ENCODE peak calls at places on chromosome 21, in four cellular contexts. One of them, this sample, is unnamed.
A peak's percentile ranks its signal among the peaks of the same experiment; 100 is the strongest.

GRCh38 chr21:39658066-39658465 is 45.3 kb downstream of the B3GALT5 start:
- DNase-seq in GM12878: no peak
- DNase-seq in K562: no peak
- DNase-seq in WTC11: no peak
- DNase-seq in this sample: no peak

GRCh38 chr21:35005825-35006224 is 43.3 kb downstream of the RUNX1 start:
- DNase-seq in K562: no peak
- DNase-seq in GM12878: no peak
- DNase-seq in WTC11: no peak
- DNase-seq in this sample: no peak

GRCh38 chr21:35139382-35139715 is 90.2 kb upstream of the RUNX1 start:
- DNase-seq in K562: no peak
- DNase-seq in WTC11: no peak
- DNase-seq in GM12878: no peak
- DNase-seq in this sample: no peak

GRCh38 chr21:34345892-34346291 is 17.9 kb upstream of the KCNE2 start:
- DNase-seq in K562: no peak
- DNase-seq in WTC11: no peak
- DNase-seq in GM12878: no peak
- DNase-seq in this sample: no peak

GRCh38 chr21:15121655-15122120 is 56.9 kb upstream of the NRIP1 start:
- DNase-seq in K562: no peak
- DNase-seq in WTC11: no peak
- DNase-seq in GM12878: no peak
- DNase-seq in this sample: peak; percentile 79

GRCh38 chr21:31900121-31900895 is 27.5 kb downstream of the HUNK start:
- DNase-seq in GM12878: no peak
- DNase-seq in K562: no peak
- DNase-seq in WTC11: no peak
- DNase-seq in this sample: peak; percentile 99

GRCh38 chr21:25710550-25710949 is 24.2 kb downstream of the ATP5PF start:
- DNase-seq in GM12878: no peak
- DNase-seq in K562: no peak
- DNase-seq in WTC11: no peak
- DNase-seq in this sample: no peak

GRCh38 chr21:23455676-23456075 is 2151.6 kb downstream of the MRPL39 start:
- DNase-seq in K562: no peak
- DNase-seq in WTC11: no peak
- DNase-seq in GM12878: no peak
- DNase-seq in this sample: no peak

GRCh38 chr21:36704281-36704957 is 5.5 kb downstream of the SIM2 start:
- DNase-seq in GM12878: no peak
- DNase-seq in K562: no peak
- DNase-seq in WTC11: no peak
- DNase-seq in this sample: no peak

GRCh38 chr21:14838400-14838799 is 226.4 kb downstream of the NRIP1 start:
- DNase-seq in GM12878: no peak
- DNase-seq in WTC11: no peak
- DNase-seq in K562: no peak
- DNase-seq in this sample: no peak

GRCh38 chr21:17270234-17270633 is 242.6 kb upstream of the CXADR start:
- DNase-seq in WTC11: no peak
- DNase-seq in GM12878: no peak
- DNase-seq in K562: peak; percentile 6
- DNase-seq in this sample: peak; percentile 34

GRCh38 chr21:25550805-25551204 is 56.5 kb downstream of the MRPL39 start:
- DNase-seq in GM12878: no peak
- DNase-seq in K562: no peak
- DNase-seq in WTC11: no peak
- DNase-seq in this sample: no peak

GRCh38 chr21:16589046-16589445 is 859.3 kb downstream of the USP25 start:
- DNase-seq in K562: no peak
- DNase-seq in GM12878: no peak
- DNase-seq in WTC11: no peak
- DNase-seq in this sample: no peak

GRCh38 chr21:36028127-36029069 is 31.9 kb downstream of the SETD4 start:
- DNase-seq in GM12878: peak; percentile 23
- DNase-seq in WTC11: peak; percentile 83
- DNase-seq in K562: peak; percentile 83
- DNase-seq in this sample: peak; percentile 47

GRCh38 chr21:20999567-21000169 is 1.5 kb downstream of the NCAM2 start:
- DNase-seq in GM12878: no peak
- DNase-seq in K562: peak; percentile 62
- DNase-seq in WTC11: peak; percentile 48
- DNase-seq in this sample: peak; percentile 9

GRCh38 chr21:25329227-25329626 is 278.1 kb downstream of the MRPL39 start:
- DNase-seq in K562: no peak
- DNase-seq in WTC11: no peak
- DNase-seq in GM12878: no peak
- DNase-seq in this sample: no peak

GRCh38 chr21:35579520-35580293 is 480.6 kb downstream of the SETD4 start:
- DNase-seq in K562: no peak
- DNase-seq in WTC11: no peak
- DNase-seq in GM12878: no peak
- DNase-seq in this sample: no peak

GRCh38 chr21:37060296-37060695 is 12.6 kb downstream of the PIGP start:
- DNase-seq in K562: no peak
- DNase-seq in WTC11: no peak
- DNase-seq in GM12878: no peak
- DNase-seq in this sample: peak; percentile 89

GRCh38 chr21:40846566-40847411 is at the start of gene DSCAM:
- DNase-seq in K562: no peak
- DNase-seq in GM12878: no peak
- DNase-seq in WTC11: peak; percentile 60
- DNase-seq in this sample: no peak

GRCh38 chr21:36059823-36060158 is 535 bp downstream of the SETD4 start:
- DNase-seq in K562: peak; percentile 54
- DNase-seq in WTC11: peak; percentile 53
- DNase-seq in GM12878: no peak
- DNase-seq in this sample: no peak

GRCh38 chr21:21688877-21689276 is 690.7 kb downstream of the NCAM2 start:
- DNase-seq in GM12878: no peak
- DNase-seq in WTC11: peak; percentile 61
- DNase-seq in K562: peak; percentile 5
- DNase-seq in this sample: no peak

GRCh38 chr21:22743085-22743484 is 1744.9 kb downstream of the NCAM2 start:
- DNase-seq in K562: no peak
- DNase-seq in GM12878: no peak
- DNase-seq in WTC11: no peak
- DNase-seq in this sample: no peak

GRCh38 chr21:16323586-16323985 is 593.8 kb downstream of the USP25 start:
- DNase-seq in GM12878: no peak
- DNase-seq in K562: no peak
- DNase-seq in WTC11: no peak
- DNase-seq in this sample: no peak

GRCh38 chr21:17101696-17102095 is 411.1 kb upstream of the CXADR start:
- DNase-seq in K562: no peak
- DNase-seq in WTC11: no peak
- DNase-seq in GM12878: no peak
- DNase-seq in this sample: no peak

GRCh38 chr21:36917487-36918158 is 48.8 kb downstream of the HLCS start:
- DNase-seq in GM12878: no peak
- DNase-seq in WTC11: peak; percentile 43
- DNase-seq in K562: peak; percentile 25
- DNase-seq in this sample: peak; percentile 55

GRCh38 chr21:15754640-15755039 is 24.9 kb downstream of the USP25 start:
- DNase-seq in WTC11: no peak
- DNase-seq in K562: no peak
- DNase-seq in GM12878: no peak
- DNase-seq in this sample: peak; percentile 73

DNA sequence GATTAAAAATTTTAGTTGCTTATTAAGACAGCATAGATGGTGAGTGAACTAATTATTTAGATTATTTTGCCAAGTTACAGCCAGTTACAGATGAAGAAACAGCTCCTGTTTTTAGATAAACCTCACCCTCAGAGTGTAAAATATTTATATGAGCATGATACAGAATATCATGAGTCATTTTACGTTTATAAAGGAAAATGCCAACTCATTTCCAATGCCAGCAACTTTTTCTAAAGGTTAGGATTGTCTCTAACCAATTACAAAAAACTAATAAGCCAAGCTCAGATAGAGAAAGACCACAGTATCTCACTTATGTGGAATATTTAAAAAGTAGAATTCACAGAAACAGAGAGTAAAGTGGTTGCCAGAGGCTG is 590.1 kb downstream of the LTN1 start:
- DNase-seq in GM12878: no peak
- DNase-seq in K562: no peak
- DNase-seq in WTC11: no peak
- DNase-seq in this sample: no peak
- TF ChIP-seq NR2C2 in GM12878: no peak
- TF ChIP-seq NR2C2 in K562: no peak
- TF ChIP-seq NR2C2 in WTC11: no peak
- TF ChIP-seq NR2C2 in this sample: no peak

DNA sequence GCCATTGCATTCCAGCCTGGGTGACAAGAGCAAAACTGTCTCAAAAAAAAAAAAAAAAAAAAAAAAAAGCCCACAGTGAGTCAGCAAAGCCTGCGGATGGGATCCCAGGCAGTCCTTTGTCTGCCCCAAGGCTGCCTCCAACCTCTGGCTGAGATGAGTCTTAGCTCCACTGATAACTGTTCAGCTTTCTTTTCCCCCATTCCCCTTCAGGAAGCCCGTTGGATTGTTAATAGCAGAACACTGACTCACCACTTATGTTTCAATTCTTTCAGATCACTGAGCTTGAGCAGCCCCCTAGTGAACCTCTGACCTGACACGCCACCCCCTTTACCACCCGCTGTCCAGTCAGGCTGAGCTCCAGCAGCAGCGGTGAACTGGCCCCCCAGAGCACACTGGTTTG is 57.5 kb downstream of the ERG start:
- DNase-seq in WTC11: no peak
- DNase-seq in K562: peak; percentile 44
- DNase-seq in GM12878: no peak
- DNase-seq in this sample: peak; percentile 18
- TF ChIP-seq ESRRA in WTC11: no peak
- TF ChIP-seq ESRRA in K562: no peak
- TF ChIP-seq ESRRA in GM12878: no peak
- TF ChIP-seq ESRRA in this sample: no peak

GRCh38 chr21:33025471-33026298 is at the start of gene OLIG2:
- DNase-seq in K562: peak; percentile 36
- DNase-seq in GM12878: no peak
- DNase-seq in WTC11: peak; percentile 95
- DNase-seq in this sample: no peak
- TF ChIP-seq NR2C2 in K562: no peak
- TF ChIP-seq NR2C2 in GM12878: no peak
- TF ChIP-seq NR2C2 in WTC11: no peak
- TF ChIP-seq NR2C2 in this sample: no peak

GRCh38 chr21:42474982-42475381 is 21.0 kb downstream of the RSPH1 start:
- DNase-seq in WTC11: no peak
- DNase-seq in GM12878: no peak
- DNase-seq in K562: no peak
- DNase-seq in this sample: no peak
- TF ChIP-seq ESRRA in WTC11: no peak
- TF ChIP-seq ESRRA in GM12878: no peak
- TF ChIP-seq ESRRA in K562: no peak
- TF ChIP-seq ESRRA in this sample: no peak

DNA sequence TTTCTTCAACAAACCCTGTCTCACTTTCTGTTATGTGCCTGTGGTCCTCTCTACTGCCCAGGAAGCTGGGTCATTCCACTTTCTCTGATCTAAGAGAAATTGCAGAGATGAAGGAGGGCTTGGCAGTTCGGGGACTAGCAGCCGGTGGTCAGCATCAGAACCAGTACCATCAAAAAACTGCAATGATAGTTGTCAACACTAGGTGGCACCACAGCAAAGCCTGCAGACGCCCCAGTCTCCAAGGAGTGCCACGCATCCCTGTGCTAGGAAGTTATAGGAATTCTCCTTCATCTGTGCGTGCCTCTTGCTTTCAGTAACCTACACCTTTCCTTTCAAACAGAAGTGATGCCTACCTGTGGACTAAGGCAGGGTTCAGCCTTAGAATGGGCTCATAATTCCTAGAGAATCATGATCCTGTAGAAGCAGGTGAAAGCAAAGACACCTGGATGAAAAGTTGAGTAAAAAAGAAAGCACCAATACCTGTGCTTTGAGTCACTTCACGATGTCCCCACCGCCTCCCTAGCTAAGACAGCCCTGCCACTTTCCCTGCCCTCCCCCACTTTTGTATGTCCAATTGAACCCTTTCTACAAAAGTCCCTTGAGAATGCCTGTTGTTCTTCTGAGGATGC is 129.2 kb downstream of the ADAMTS1 start:
- DNase-seq in K562: peak; percentile 22
- DNase-seq in WTC11: peak; percentile 65
- DNase-seq in GM12878: no peak
- DNase-seq in this sample: peak; percentile 6
- TF ChIP-seq NR2C2 in K562: no peak
- TF ChIP-seq NR2C2 in WTC11: no peak
- TF ChIP-seq NR2C2 in GM12878: no peak
- TF ChIP-seq NR2C2 in this sample: no peak

GRCh38 chr21:45011426-45011825 is 63.0 kb upstream of the ADARB1 start:
- DNase-seq in K562: no peak
- DNase-seq in GM12878: no peak
- DNase-seq in WTC11: peak; percentile 12
- DNase-seq in this sample: no peak
- TF ChIP-seq ESRRA in K562: no peak
- TF ChIP-seq ESRRA in GM12878: no peak
- TF ChIP-seq ESRRA in WTC11: no peak
- TF ChIP-seq ESRRA in this sample: no peak

GRCh38 chr21:42055425-42055824 is 15.7 kb upstream of the UMODL1 start:
- DNase-seq in K562: no peak
- DNase-seq in GM12878: no peak
- DNase-seq in WTC11: no peak
- DNase-seq in this sample: no peak
- TF ChIP-seq NR2C2 in K562: no peak
- TF ChIP-seq NR2C2 in GM12878: no peak
- TF ChIP-seq NR2C2 in WTC11: no peak
- TF ChIP-seq NR2C2 in this sample: no peak

GRCh38 chr21:43826623-43826974 is 37.2 kb downstream of the RRP1 start:
- DNase-seq in K562: no peak
- DNase-seq in GM12878: no peak
- DNase-seq in WTC11: no peak
- DNase-seq in this sample: no peak
- TF ChIP-seq ESRRA in K562: no peak
- TF ChIP-seq ESRRA in GM12878: no peak
- TF ChIP-seq ESRRA in WTC11: no peak
- TF ChIP-seq ESRRA in this sample: no peak

DNA sequence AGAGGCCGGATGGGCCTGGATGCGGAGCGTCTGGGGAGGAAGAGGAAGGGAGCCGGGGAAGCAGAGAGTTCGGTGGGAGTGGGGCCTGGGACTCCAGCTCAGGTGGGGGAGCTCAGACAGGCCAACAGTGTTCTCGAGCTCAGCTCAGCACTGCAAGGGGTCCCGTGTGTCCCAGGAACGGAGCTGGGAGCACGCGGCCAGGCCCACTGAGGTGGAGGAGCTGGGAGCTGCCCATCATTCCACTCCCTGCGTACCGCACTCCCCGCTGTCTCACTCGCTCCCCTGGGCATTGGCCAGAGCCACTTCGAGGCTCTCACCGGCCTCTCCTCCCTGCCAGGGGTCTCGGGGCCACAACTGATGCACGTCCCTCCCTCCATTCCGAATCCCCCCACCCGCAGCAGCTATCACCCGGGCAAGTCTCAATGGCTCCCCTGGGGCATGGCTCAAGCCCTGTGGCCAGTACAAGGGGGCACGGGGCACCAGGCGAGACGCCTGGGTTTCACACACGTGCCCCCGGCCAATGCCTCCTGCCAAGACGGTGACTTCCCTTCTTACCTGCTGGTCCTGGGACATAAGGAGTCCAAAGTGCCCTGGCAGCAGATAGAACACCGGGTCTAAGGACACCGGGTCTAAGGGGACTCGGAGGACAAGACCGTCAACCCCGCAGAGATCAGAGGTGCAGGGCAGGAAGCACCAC is 30.3 kb upstream of the COL6A2 start:
- DNase-seq in GM12878: no peak
- DNase-seq in K562: no peak
- DNase-seq in WTC11: no peak
- DNase-seq in this sample: no peak
- TF ChIP-seq NR2C2 in GM12878: no peak
- TF ChIP-seq NR2C2 in K562: no peak
- TF ChIP-seq NR2C2 in WTC11: no peak
- TF ChIP-seq NR2C2 in this sample: no peak